ENCODE peak calls at places on chromosome 12, in four cellular contexts. One of them, this sample, is unnamed.

GRCh38 chr12:120007272-120007671 is 18.2 kb downstream of the BICDL1 start:
- DNase-seq in HepG2: no peak
- DNase-seq in K562: peak
- DNase-seq in GM12878: no peak
- DNase-seq in this sample: no peak

GRCh38 chr12:14408208-14408607 is 42.7 kb downstream of the ATF7IP start:
- DNase-seq in HepG2: no peak
- DNase-seq in K562: peak
- DNase-seq in GM12878: no peak
- DNase-seq in this sample: no peak

GRCh38 chr12:95997911-95998510 is 1.9 kb upstream of the HAL start:
- DNase-seq in HepG2: peak
- DNase-seq in K562: no peak
- DNase-seq in GM12878: no peak
- DNase-seq in this sample: no peak

GRCh38 chr12:57740656-57741412 is 2.3 kb upstream of the AGAP2 start:
- DNase-seq in HepG2: no peak
- DNase-seq in K562: no peak
- DNase-seq in GM12878: peak
- DNase-seq in this sample: no peak

GRCh38 chr12:42140901-42141300 is 3.8 kb downstream of the GXYLT1 start:
- DNase-seq in HepG2: peak
- DNase-seq in K562: no peak
- DNase-seq in GM12878: no peak
- DNase-seq in this sample: no peak

GRCh38 chr12:132259364-132259871 is 70.0 kb downstream of the GALNT9 start:
- DNase-seq in HepG2: no peak
- DNase-seq in K562: peak
- DNase-seq in GM12878: no peak
- DNase-seq in this sample: no peak

GRCh38 chr12:67299526-67299925 is 30.4 kb downstream of the CAND1 start:
- DNase-seq in HepG2: no peak
- DNase-seq in K562: no peak
- DNase-seq in GM12878: no peak
- DNase-seq in this sample: no peak

GRCh38 chr12:96812153-96812552 is 94.9 kb upstream of the NEDD1 start:
- DNase-seq in HepG2: no peak
- DNase-seq in K562: no peak
- DNase-seq in GM12878: no peak
- DNase-seq in this sample: no peak

GRCh38 chr12:96811083-96811482 is 96.0 kb upstream of the NEDD1 start:
- DNase-seq in HepG2: peak
- DNase-seq in K562: no peak
- DNase-seq in GM12878: no peak
- DNase-seq in this sample: no peak

GRCh38 chr12:32051511-32052299 is 54.9 kb upstream of the BICD1 start:
- DNase-seq in HepG2: no peak
- DNase-seq in K562: peak
- DNase-seq in GM12878: no peak
- DNase-seq in this sample: no peak

GRCh38 chr12:104347374-104348075 is 44.0 kb downstream of the EID3 start:
- DNase-seq in HepG2: no peak
- DNase-seq in K562: no peak
- DNase-seq in GM12878: no peak
- DNase-seq in this sample: no peak

GRCh38 chr12:122980192-122981035 is at the start of gene ARL6IP4:
- DNase-seq in HepG2: no peak
- DNase-seq in K562: peak
- DNase-seq in GM12878: no peak
- DNase-seq in this sample: no peak

GRCh38 chr12:122845865-122846621 is 10.8 kb downstream of the HIP1R start:
- DNase-seq in HepG2: no peak
- DNase-seq in K562: no peak
- DNase-seq in GM12878: no peak
- DNase-seq in this sample: no peak

GRCh38 chr12:71804505-71804904 is 35.1 kb upstream of the TBC1D15 start:
- DNase-seq in HepG2: no peak
- DNase-seq in K562: peak
- DNase-seq in GM12878: no peak
- DNase-seq in this sample: peak

GRCh38 chr12:75438052-75438754 is 42.4 kb upstream of the GLIPR1 start:
- DNase-seq in HepG2: no peak
- DNase-seq in K562: no peak
- DNase-seq in GM12878: no peak
- DNase-seq in this sample: no peak

GRCh38 chr12:113203852-113204760 is 17.2 kb upstream of the TPCN1 start:
- DNase-seq in HepG2: peak
- DNase-seq in K562: no peak
- DNase-seq in GM12878: no peak
- DNase-seq in this sample: no peak

GRCh38 chr12:3032770-3033537 is 44.2 kb upstream of the TSPAN9 start:
- DNase-seq in HepG2: no peak
- DNase-seq in K562: no peak
- DNase-seq in GM12878: no peak
- DNase-seq in this sample: no peak

GRCh38 chr12:26471560-26471959 is 276.2 kb downstream of the SSPN start:
- DNase-seq in HepG2: no peak
- DNase-seq in K562: no peak
- DNase-seq in GM12878: peak
- DNase-seq in this sample: no peak

GRCh38 chr12:132948146-132949066 is 7.7 kb downstream of the ZNF605 start:
- DNase-seq in HepG2: no peak
- DNase-seq in K562: no peak
- DNase-seq in GM12878: no peak
- DNase-seq in this sample: no peak

GRCh38 chr12:112479413-112479812 is 60.7 kb downstream of the PTPN11 start:
- DNase-seq in HepG2: no peak
- DNase-seq in K562: no peak
- DNase-seq in GM12878: no peak
- DNase-seq in this sample: no peak

GRCh38 chr12:64900540-64900939 is 76.1 kb downstream of the TBC1D30 start:
- DNase-seq in HepG2: no peak
- DNase-seq in K562: no peak
- DNase-seq in GM12878: no peak
- DNase-seq in this sample: no peak

GRCh38 chr12:130632582-130633174 is 83.4 kb downstream of the RIMBP2 start:
- DNase-seq in HepG2: no peak
- DNase-seq in K562: no peak
- DNase-seq in GM12878: no peak
- DNase-seq in this sample: no peak

GRCh38 chr12:71158361-71158882 is 623 bp upstream of the TSPAN8 start:
- DNase-seq in HepG2: peak
- DNase-seq in K562: no peak
- DNase-seq in GM12878: no peak
- DNase-seq in this sample: no peak

GRCh38 chr12:12323606-12324005 is 26.4 kb downstream of the MANSC1 start:
- DNase-seq in HepG2: no peak
- DNase-seq in K562: no peak
- DNase-seq in GM12878: no peak
- DNase-seq in this sample: no peak

GRCh38 chr12:33438025-33438772 is 1.4 kb downstream of the SYT10 start:
- DNase-seq in HepG2: no peak
- DNase-seq in K562: peak
- DNase-seq in GM12878: no peak
- DNase-seq in this sample: no peak

GRCh38 chr12:75725505-75726120 is 214.2 kb upstream of the KRR1 start:
- DNase-seq in HepG2: no peak
- DNase-seq in K562: peak
- DNase-seq in GM12878: no peak
- DNase-seq in this sample: no peak

GRCh38 chr12:46677749-46678148 is 148.0 kb downstream of the SLC38A4 start:
- DNase-seq in HepG2: peak
- DNase-seq in K562: peak
- DNase-seq in GM12878: no peak
- DNase-seq in this sample: no peak

GRCh38 chr12:115916910-115917668 is 360.4 kb downstream of the MED13L start:
- DNase-seq in HepG2: peak
- DNase-seq in K562: peak
- DNase-seq in GM12878: no peak
- DNase-seq in this sample: peak

GRCh38 chr12:85509857-85510256 is 229.8 kb downstream of the ALX1 start:
- DNase-seq in HepG2: no peak
- DNase-seq in K562: no peak
- DNase-seq in GM12878: peak
- DNase-seq in this sample: no peak

GRCh38 chr12:79983492-79983891 is 48.6 kb upstream of the PPP1R12A start:
- DNase-seq in HepG2: no peak
- DNase-seq in K562: no peak
- DNase-seq in GM12878: no peak
- DNase-seq in this sample: no peak
- TF ChIP-seq GABPA in HepG2: no peak
- TF ChIP-seq GABPA in K562: no peak
- TF ChIP-seq GABPA in GM12878: no peak
- TF ChIP-seq GABPA in this sample: no peak

GRCh38 chr12:118102070-118102469 is 1.7 kb downstream of the VSIG10 start:
- DNase-seq in HepG2: peak
- DNase-seq in K562: no peak
- DNase-seq in GM12878: no peak
- DNase-seq in this sample: no peak

GRCh38 chr12:118103231-118103600 is 595 bp downstream of the VSIG10 start:
- DNase-seq in HepG2: no peak
- DNase-seq in K562: no peak
- DNase-seq in GM12878: no peak
- DNase-seq in this sample: peak

GRCh38 chr12:118102609-118103008 is 1.2 kb downstream of the VSIG10 start:
- DNase-seq in HepG2: no peak
- DNase-seq in K562: no peak
- DNase-seq in GM12878: no peak
- DNase-seq in this sample: no peak

GRCh38 chr12:118101051-118101450 is 2.8 kb downstream of the VSIG10 start:
- DNase-seq in HepG2: no peak
- DNase-seq in K562: no peak
- DNase-seq in GM12878: no peak
- DNase-seq in this sample: no peak

GRCh38 chr12:118103601-118104382 is at the start of gene VSIG10:
- DNase-seq in HepG2: peak
- DNase-seq in K562: peak
- DNase-seq in GM12878: no peak
- DNase-seq in this sample: no peak
- TF ChIP-seq SRF in HepG2: no peak
- TF ChIP-seq SRF in K562: no peak
- TF ChIP-seq SRF in GM12878: no peak
- TF ChIP-seq SRF in this sample: no peak

GRCh38 chr12:718756-719138 is 33.6 kb upstream of the WNK1 start:
- DNase-seq in HepG2: no peak
- DNase-seq in K562: no peak
- DNase-seq in GM12878: no peak
- DNase-seq in this sample: no peak

GRCh38 chr12:716506-716905 is 35.9 kb upstream of the WNK1 start:
- DNase-seq in HepG2: no peak
- DNase-seq in K562: peak
- DNase-seq in GM12878: no peak
- DNase-seq in this sample: no peak

GRCh38 chr12:725076-725475 is 27.3 kb upstream of the WNK1 start:
- DNase-seq in HepG2: no peak
- DNase-seq in K562: no peak
- DNase-seq in GM12878: no peak
- DNase-seq in this sample: no peak

GRCh38 chr12:724194-724855 is 28.1 kb upstream of the WNK1 start:
- DNase-seq in HepG2: no peak
- DNase-seq in K562: peak
- DNase-seq in GM12878: no peak
- DNase-seq in this sample: no peak

GRCh38 chr12:720231-720941 is 32.0 kb upstream of the WNK1 start:
- DNase-seq in HepG2: no peak
- DNase-seq in K562: peak
- DNase-seq in GM12878: no peak
- DNase-seq in this sample: no peak
- TF ChIP-seq GABPA in HepG2: no peak
- TF ChIP-seq GABPA in K562: no peak
- TF ChIP-seq GABPA in GM12878: no peak
- TF ChIP-seq GABPA in this sample: no peak

GRCh38 chr12:65946419-65946818 is 122.1 kb downstream of the HMGA2 start:
- DNase-seq in HepG2: no peak
- DNase-seq in K562: no peak
- DNase-seq in GM12878: no peak
- DNase-seq in this sample: no peak

GRCh38 chr12:65948320-65949008 is 124.2 kb downstream of the HMGA2 start:
- DNase-seq in HepG2: no peak
- DNase-seq in K562: no peak
- DNase-seq in GM12878: no peak
- DNase-seq in this sample: no peak

GRCh38 chr12:65945457-65945856 is 121.2 kb downstream of the HMGA2 start:
- DNase-seq in HepG2: no peak
- DNase-seq in K562: no peak
- DNase-seq in GM12878: no peak
- DNase-seq in this sample: no peak

GRCh38 chr12:65944637-65945036 is 120.4 kb downstream of the HMGA2 start:
- DNase-seq in HepG2: no peak
- DNase-seq in K562: no peak
- DNase-seq in GM12878: no peak
- DNase-seq in this sample: no peak

DNA sequence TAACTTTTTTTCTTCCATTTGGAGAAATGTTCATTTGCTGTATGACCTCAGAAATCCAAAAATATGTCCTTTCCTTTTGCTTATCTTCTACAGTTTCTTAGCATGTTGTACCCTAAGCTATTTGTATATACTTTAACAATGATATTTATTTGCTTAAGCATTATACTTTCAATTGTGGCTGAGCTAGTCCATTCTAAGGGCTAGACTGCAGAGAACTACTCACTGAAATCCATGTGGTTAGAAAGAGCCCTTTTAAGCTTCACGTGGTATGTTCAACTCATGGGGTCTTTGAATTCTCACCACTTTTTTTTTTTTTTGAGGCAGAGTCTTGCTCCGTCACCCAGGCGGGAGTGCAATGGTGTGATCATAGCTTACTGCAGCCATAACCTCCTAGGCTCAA is 122.5 kb downstream of the HMGA2 start:
- DNase-seq in HepG2: no peak
- DNase-seq in K562: no peak
- DNase-seq in GM12878: no peak
- DNase-seq in this sample: no peak
- TF ChIP-seq SRF in HepG2: no peak
- TF ChIP-seq SRF in K562: no peak
- TF ChIP-seq SRF in GM12878: no peak
- TF ChIP-seq SRF in this sample: no peak

GRCh38 chr12:109721276-109721675 is 7.7 kb downstream of the FAM222A start:
- DNase-seq in HepG2: no peak
- DNase-seq in K562: no peak
- DNase-seq in GM12878: no peak
- DNase-seq in this sample: no peak
- TF ChIP-seq GABPA in HepG2: no peak
- TF ChIP-seq GABPA in K562: no peak
- TF ChIP-seq GABPA in GM12878: no peak
- TF ChIP-seq GABPA in this sample: no peak

This sample was measured in H1.